ENCODE peak calls at places on chromosomes 1 and 21, in four cellular contexts. One of them, this sample, is unnamed.

GRCh38 chr1:224774378-224774777 is 155.1 kb upstream of the DNAH14 start:
- DNase-seq in pancreas: no peak
- DNase-seq in fibroblast of the aortic adventitia: no peak
- DNase-seq in uterus: no peak
- DNase-seq in this sample: no peak

GRCh38 chr1:165481820-165482532 is 37.0 kb upstream of the RXRG start:
- DNase-seq in pancreas: no peak
- DNase-seq in fibroblast of the aortic adventitia: peak
- DNase-seq in uterus: peak
- DNase-seq in this sample: peak

GRCh38 chr1:225437710-225438437 is 10.0 kb upstream of the LBR start:
- DNase-seq in pancreas: no peak
- DNase-seq in fibroblast of the aortic adventitia: peak
- DNase-seq in uterus: no peak
- DNase-seq in this sample: peak

GRCh38 chr1:47198214-47198613 is 8.4 kb upstream of the PDZK1IP1 start:
- DNase-seq in pancreas: no peak
- DNase-seq in fibroblast of the aortic adventitia: no peak
- DNase-seq in uterus: no peak
- DNase-seq in this sample: no peak

GRCh38 chr1:228156941-228157351 is 7.2 kb downstream of the GJC2 start:
- DNase-seq in pancreas: no peak
- DNase-seq in fibroblast of the aortic adventitia: no peak
- DNase-seq in uterus: no peak
- DNase-seq in this sample: no peak

GRCh38 chr1:174825127-174825526 is 174.6 kb upstream of the CACYBP start:
- DNase-seq in pancreas: no peak
- DNase-seq in fibroblast of the aortic adventitia: no peak
- DNase-seq in uterus: no peak
- DNase-seq in this sample: no peak

GRCh38 chr1:86515597-86515996 is 31.3 kb upstream of the CLCA4 start:
- DNase-seq in pancreas: no peak
- DNase-seq in fibroblast of the aortic adventitia: peak
- DNase-seq in uterus: no peak
- DNase-seq in this sample: no peak

GRCh38 chr1:88741413-88741812 is 57.3 kb downstream of the PKN2 start:
- DNase-seq in pancreas: no peak
- DNase-seq in fibroblast of the aortic adventitia: peak
- DNase-seq in uterus: no peak
- DNase-seq in this sample: peak

GRCh38 chr1:42280841-42281240 is 54.2 kb downstream of the FOXJ3 start:
- DNase-seq in pancreas: no peak
- DNase-seq in fibroblast of the aortic adventitia: no peak
- DNase-seq in uterus: no peak
- DNase-seq in this sample: no peak

GRCh38 chr1:206895837-206896242 is 1.4 kb upstream of the IL24 start:
- DNase-seq in pancreas: no peak
- DNase-seq in fibroblast of the aortic adventitia: peak
- DNase-seq in uterus: no peak
- DNase-seq in this sample: peak

GRCh38 chr1:20702416-20702815 is 15.4 kb downstream of the KIF17 start:
- DNase-seq in pancreas: no peak
- DNase-seq in fibroblast of the aortic adventitia: peak
- DNase-seq in uterus: no peak
- DNase-seq in this sample: no peak

GRCh38 chr1:2980073-2980791 is 41.0 kb upstream of the ACTRT2 start:
- DNase-seq in pancreas: peak
- DNase-seq in fibroblast of the aortic adventitia: no peak
- DNase-seq in uterus: no peak
- DNase-seq in this sample: no peak

GRCh38 chr1:228148971-228149340 is 774 bp upstream of the GJC2 start:
- DNase-seq in pancreas: peak
- DNase-seq in fibroblast of the aortic adventitia: no peak
- DNase-seq in uterus: no peak
- DNase-seq in this sample: no peak

GRCh38 chr1:48611841-48612240 is 139.8 kb upstream of the SPATA6 start:
- DNase-seq in pancreas: no peak
- DNase-seq in fibroblast of the aortic adventitia: no peak
- DNase-seq in uterus: no peak
- DNase-seq in this sample: no peak

GRCh38 chr1:184283999-184284398 is 102.8 kb upstream of the C1orf21 start:
- DNase-seq in pancreas: no peak
- DNase-seq in fibroblast of the aortic adventitia: peak
- DNase-seq in uterus: no peak
- DNase-seq in this sample: peak

GRCh38 chr1:37721565-37721964 is 29.2 kb downstream of the CDCA8 start:
- DNase-seq in pancreas: no peak
- DNase-seq in fibroblast of the aortic adventitia: no peak
- DNase-seq in uterus: no peak
- DNase-seq in this sample: peak

GRCh38 chr1:97094257-97094972 is 372.8 kb downstream of the PTBP2 start:
- DNase-seq in pancreas: no peak
- DNase-seq in fibroblast of the aortic adventitia: peak
- DNase-seq in uterus: no peak
- DNase-seq in this sample: peak

GRCh38 chr1:55476445-55477015 is 261.4 kb upstream of the USP24 start:
- DNase-seq in pancreas: no peak
- DNase-seq in fibroblast of the aortic adventitia: no peak
- DNase-seq in uterus: no peak
- DNase-seq in this sample: no peak

GRCh38 chr1:87084247-87084836 is 169.9 kb downstream of the HS2ST1 start:
- DNase-seq in pancreas: no peak
- DNase-seq in fibroblast of the aortic adventitia: peak
- DNase-seq in uterus: no peak
- DNase-seq in this sample: no peak

GRCh38 chr1:50527249-50527986 is 104.2 kb upstream of the DMRTA2 start:
- DNase-seq in pancreas: no peak
- DNase-seq in fibroblast of the aortic adventitia: no peak
- DNase-seq in uterus: no peak
- DNase-seq in this sample: no peak

GRCh38 chr21:41833138-41834115 is 45.7 kb downstream of the PRDM15 start:
- DNase-seq in pancreas: no peak
- DNase-seq in fibroblast of the aortic adventitia: no peak
- DNase-seq in uterus: no peak
- DNase-seq in this sample: no peak

GRCh38 chr21:41830764-41831452 is 48.2 kb downstream of the PRDM15 start:
- DNase-seq in pancreas: no peak
- DNase-seq in fibroblast of the aortic adventitia: no peak
- DNase-seq in uterus: no peak
- DNase-seq in this sample: no peak

GRCh38 chr21:41834252-41834925 is 44.8 kb downstream of the PRDM15 start:
- DNase-seq in pancreas: no peak
- DNase-seq in fibroblast of the aortic adventitia: no peak
- DNase-seq in uterus: no peak
- DNase-seq in this sample: no peak

GRCh38 chr21:41831453-41831831 is 47.7 kb downstream of the PRDM15 start:
- DNase-seq in pancreas: no peak
- DNase-seq in fibroblast of the aortic adventitia: no peak
- DNase-seq in uterus: no peak
- DNase-seq in this sample: no peak

DNA sequence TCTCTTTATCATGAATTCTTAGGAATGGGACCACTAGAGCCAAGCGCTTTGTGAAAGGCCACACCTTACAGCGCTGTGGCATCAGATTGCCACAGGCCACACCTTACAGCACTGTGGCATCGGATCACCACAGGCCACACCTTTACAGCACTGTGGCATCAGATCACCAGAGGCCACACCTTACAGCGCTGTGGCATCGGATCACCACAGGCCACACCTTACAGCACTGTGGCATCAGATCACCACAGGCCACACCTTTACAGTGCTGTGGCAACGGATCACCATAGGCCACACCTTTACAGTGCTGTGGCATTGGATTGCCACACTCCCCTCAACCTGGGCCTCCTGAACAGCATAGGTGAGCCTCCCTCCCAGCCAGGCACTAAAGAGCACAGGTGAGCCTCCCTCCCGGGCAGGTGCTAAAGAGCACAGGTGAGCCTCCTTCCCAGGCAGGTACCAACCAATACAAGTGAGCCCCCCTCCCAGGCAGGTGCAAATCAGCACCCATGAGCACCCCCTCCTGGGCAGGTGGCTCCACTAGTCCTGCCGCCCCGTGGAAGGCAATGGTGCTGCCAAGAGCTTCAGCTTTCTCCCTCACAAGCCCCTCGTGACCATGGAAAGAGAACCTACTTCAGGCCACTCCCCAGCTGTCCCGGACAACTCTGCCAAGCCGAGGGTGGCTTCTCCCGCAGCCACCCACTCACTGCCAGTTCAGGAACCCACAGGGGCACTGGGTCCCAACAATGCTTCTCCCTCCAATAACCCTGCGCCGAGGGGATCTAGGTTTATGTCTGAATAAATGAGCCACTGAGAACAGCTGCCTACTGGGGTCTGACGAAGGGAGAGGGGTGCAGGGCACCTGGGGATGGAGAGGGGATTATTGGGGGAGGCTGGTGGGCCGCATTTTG is 46.7 kb downstream of the PRDM15 start:
- DNase-seq in pancreas: no peak
- DNase-seq in fibroblast of the aortic adventitia: no peak
- DNase-seq in uterus: no peak
- DNase-seq in this sample: no peak
- TF ChIP-seq CTCF in pancreas: no peak
- TF ChIP-seq CTCF in fibroblast of the aortic adventitia: no peak
- TF ChIP-seq CTCF in uterus: no peak
- TF ChIP-seq CTCF in this sample: no peak

GRCh38 chr1:239270509-239270908 is 115.9 kb upstream of the CHRM3 start:
- DNase-seq in pancreas: no peak
- DNase-seq in fibroblast of the aortic adventitia: no peak
- DNase-seq in uterus: no peak
- DNase-seq in this sample: no peak

GRCh38 chr1:239274242-239274830 is 112.0 kb upstream of the CHRM3 start:
- DNase-seq in pancreas: no peak
- DNase-seq in fibroblast of the aortic adventitia: no peak
- DNase-seq in uterus: no peak
- DNase-seq in this sample: peak

GRCh38 chr1:239276051-239276450 is 110.3 kb upstream of the CHRM3 start:
- DNase-seq in pancreas: no peak
- DNase-seq in fibroblast of the aortic adventitia: no peak
- DNase-seq in uterus: no peak
- DNase-seq in this sample: no peak
- H3K4me3 ChIP-seq in pancreas: no peak
- H3K4me3 ChIP-seq in fibroblast of the aortic adventitia: no peak
- H3K4me3 ChIP-seq in uterus: no peak
- H3K4me3 ChIP-seq in this sample: no peak

DNA sequence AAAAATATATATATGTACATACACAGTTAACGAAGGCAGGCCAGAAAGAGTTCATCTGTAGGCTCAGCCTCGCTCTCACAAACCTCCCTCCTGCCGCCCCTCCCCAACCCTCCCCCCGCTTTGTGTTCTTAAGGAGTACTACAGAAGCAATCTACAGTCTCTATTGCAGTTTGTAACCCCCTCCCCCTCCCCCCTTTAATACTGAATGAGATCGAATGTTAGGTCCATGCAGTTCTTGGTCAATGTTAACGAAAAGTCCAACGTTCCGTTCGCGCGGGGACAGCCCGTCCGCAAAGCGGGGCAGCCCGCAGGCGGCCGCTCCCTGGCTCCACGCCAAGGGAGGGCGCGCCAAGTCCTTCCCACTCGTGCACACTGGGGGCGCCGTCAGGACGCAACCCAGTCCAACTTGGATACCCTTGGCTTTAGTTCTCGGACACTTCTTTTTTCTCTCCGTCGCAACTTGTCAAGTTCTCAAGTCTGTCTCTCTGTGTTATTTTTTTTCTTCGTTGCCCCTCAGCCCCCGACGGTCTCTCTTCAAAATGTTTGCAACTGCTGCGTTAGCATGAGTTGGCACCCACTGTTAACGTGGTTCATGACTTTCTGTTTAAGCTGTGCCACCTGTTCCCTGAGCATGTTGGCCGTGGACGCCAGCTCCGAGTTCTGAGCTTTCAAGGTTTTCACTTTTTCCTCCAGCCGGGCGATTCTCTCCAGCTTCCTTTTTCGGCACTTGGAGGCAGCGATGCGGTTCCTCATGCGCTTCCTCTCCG is 2.1 kb downstream of the JUN start:
- DNase-seq in pancreas: peak
- DNase-seq in fibroblast of the aortic adventitia: peak
- DNase-seq in uterus: peak
- DNase-seq in this sample: peak
- TF ChIP-seq CTCF in pancreas: no peak
- TF ChIP-seq CTCF in fibroblast of the aortic adventitia: peak
- TF ChIP-seq CTCF in uterus: peak
- TF ChIP-seq CTCF in this sample: peak

GRCh38 chr1:100265562-100265930 is 470 bp upstream of the RTCA start:
- DNase-seq in pancreas: no peak
- DNase-seq in fibroblast of the aortic adventitia: no peak
- DNase-seq in uterus: no peak
- DNase-seq in this sample: no peak

GRCh38 chr1:100265931-100266830 is at the start of gene RTCA:
- DNase-seq in pancreas: peak
- DNase-seq in fibroblast of the aortic adventitia: peak
- DNase-seq in uterus: peak
- DNase-seq in this sample: peak

GRCh38 chr1:100267284-100267683 is 1.3 kb downstream of the RTCA start:
- DNase-seq in pancreas: no peak
- DNase-seq in fibroblast of the aortic adventitia: no peak
- DNase-seq in uterus: no peak
- DNase-seq in this sample: no peak

DNA sequence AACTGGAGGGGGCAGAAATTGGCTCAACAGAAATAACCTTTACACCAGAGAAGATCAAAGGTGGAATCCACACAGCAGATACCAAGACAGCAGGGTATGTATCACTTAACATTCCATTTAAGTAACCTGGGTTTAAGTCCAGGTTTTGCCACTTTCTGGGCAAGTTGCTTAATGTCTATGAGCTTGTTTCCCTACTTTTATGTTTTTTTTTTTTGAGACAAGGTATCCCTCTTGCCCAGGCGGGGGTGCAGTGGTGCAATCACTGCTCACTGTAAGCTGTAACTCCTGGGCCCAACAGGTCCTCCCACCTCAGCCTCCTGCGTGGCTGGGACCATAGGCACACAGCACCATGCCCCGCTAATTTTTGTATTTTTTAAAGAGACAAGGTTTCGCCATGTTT is 2.2 kb downstream of the RTCA start:
- DNase-seq in pancreas: no peak
- DNase-seq in fibroblast of the aortic adventitia: no peak
- DNase-seq in uterus: no peak
- DNase-seq in this sample: no peak
- H3K4me3 ChIP-seq in pancreas: no peak
- H3K4me3 ChIP-seq in fibroblast of the aortic adventitia: no peak
- H3K4me3 ChIP-seq in uterus: no peak
- H3K4me3 ChIP-seq in this sample: no peak

GRCh38 chr21:43760391-43760958 is 15.6 kb downstream of the CSTB start:
- DNase-seq in pancreas: no peak
- DNase-seq in fibroblast of the aortic adventitia: no peak
- DNase-seq in uterus: no peak
- DNase-seq in this sample: no peak
- TF ChIP-seq CTCF in pancreas: no peak
- TF ChIP-seq CTCF in fibroblast of the aortic adventitia: no peak
- TF ChIP-seq CTCF in uterus: no peak
- TF ChIP-seq CTCF in this sample: no peak